ENCODE peak calls at places on chromosomes 13 and 19, in five cellular contexts. One of them, this sample, is unnamed.

GRCh38 chr13:75101997-75102720 is 379.8 kb downstream of the TBC1D4 start:
- DNase-seq in OCI-LY7: no peak
- DNase-seq in PC-3: peak; percentile 41
- DNase-seq in colonic mucosa: no peak
- DNase-seq in vagina: no peak
- DNase-seq in this sample: no peak

GRCh38 chr13:83827338-83827737 is 54.9 kb downstream of the SLITRK1 start:
- DNase-seq in OCI-LY7: no peak
- DNase-seq in colonic mucosa: no peak
- DNase-seq in PC-3: peak; percentile 15
- DNase-seq in vagina: no peak
- DNase-seq in this sample: no peak

GRCh38 chr19:13118424-13119193 is 545 bp downstream of the NACC1 start:
- DNase-seq in colonic mucosa: peak; percentile 64
- DNase-seq in vagina: no peak
- DNase-seq in OCI-LY7: peak; percentile 75
- DNase-seq in PC-3: peak; percentile 66
- DNase-seq in this sample: peak; percentile 71

GRCh38 chr19:11737964-11738745 is 591 bp downstream of the ZNF823 start:
- DNase-seq in PC-3: peak; percentile 65
- DNase-seq in colonic mucosa: peak; percentile 89
- DNase-seq in vagina: no peak
- DNase-seq in OCI-LY7: peak; percentile 57
- DNase-seq in this sample: peak; percentile 51

GRCh38 chr19:18607222-18608101 is 863 bp upstream of the CRLF1 start:
- DNase-seq in vagina: no peak
- DNase-seq in colonic mucosa: no peak
- DNase-seq in OCI-LY7: no peak
- DNase-seq in PC-3: no peak
- DNase-seq in this sample: no peak

GRCh38 chr13:60617863-60618733 is 221.1 kb downstream of the TDRD3 start:
- DNase-seq in vagina: no peak
- DNase-seq in OCI-LY7: no peak
- DNase-seq in PC-3: peak; percentile 43
- DNase-seq in colonic mucosa: no peak
- DNase-seq in this sample: no peak

GRCh38 chr19:29724102-29724641 is 9.1 kb upstream of the C19orf12 start:
- DNase-seq in OCI-LY7: no peak
- DNase-seq in colonic mucosa: no peak
- DNase-seq in PC-3: no peak
- DNase-seq in vagina: no peak
- DNase-seq in this sample: peak; percentile 31

GRCh38 chr13:97266734-97267417 is 44.7 kb downstream of the MBNL2 start:
- DNase-seq in OCI-LY7: no peak
- DNase-seq in vagina: no peak
- DNase-seq in colonic mucosa: no peak
- DNase-seq in PC-3: no peak
- DNase-seq in this sample: no peak

GRCh38 chr19:32581704-32582164 is 744 bp downstream of the PDCD5 start:
- DNase-seq in vagina: no peak
- DNase-seq in PC-3: peak; percentile 3
- DNase-seq in OCI-LY7: peak; percentile 7
- DNase-seq in colonic mucosa: peak; percentile 55
- DNase-seq in this sample: no peak

GRCh38 chr13:87123987-87124784 is 547.0 kb upstream of the SLITRK5 start:
- DNase-seq in OCI-LY7: no peak
- DNase-seq in vagina: no peak
- DNase-seq in PC-3: peak; percentile 90
- DNase-seq in colonic mucosa: no peak
- DNase-seq in this sample: no peak

DNA sequence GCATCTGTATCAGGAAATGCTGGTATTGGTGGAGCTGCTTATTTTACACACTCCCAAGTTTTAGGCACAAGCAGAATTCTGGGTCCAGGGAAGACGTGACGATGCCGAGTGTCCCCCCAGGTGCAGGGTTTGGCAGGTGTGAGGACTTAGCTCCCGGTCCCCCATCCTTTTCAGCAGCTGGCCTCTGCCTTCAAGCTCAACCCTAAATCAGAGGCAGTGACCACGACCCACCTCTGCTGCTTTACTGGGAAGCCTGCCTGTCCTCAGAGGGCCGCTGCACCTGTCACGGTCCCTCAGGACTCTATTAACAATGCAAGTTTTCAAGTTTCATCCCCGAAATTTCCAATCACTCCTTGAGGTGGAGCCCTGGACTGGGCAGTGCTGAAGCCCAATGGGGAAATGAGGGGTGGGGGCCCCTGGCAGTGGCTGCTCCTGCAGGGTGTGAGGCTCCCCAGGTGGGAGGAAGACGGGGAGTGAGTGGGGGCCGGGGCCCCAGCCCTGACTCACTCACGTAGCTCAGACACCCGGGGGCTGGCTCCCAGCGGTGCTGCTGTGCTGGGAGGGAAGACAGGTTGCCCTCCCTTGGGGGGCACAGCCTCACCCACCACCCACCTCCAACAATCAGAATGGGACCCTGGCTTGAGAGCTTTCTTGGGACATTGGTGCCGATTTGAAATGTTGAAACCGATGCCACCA is 92.6 kb upstream of the MCF2L start:
- DNase-seq in PC-3: no peak
- DNase-seq in colonic mucosa: no peak
- DNase-seq in vagina: no peak
- DNase-seq in OCI-LY7: no peak
- DNase-seq in this sample: no peak
- H3K36me3 ChIP-seq in PC-3: no peaks in the 10 kb centered on the region
- H3K36me3 ChIP-seq in colonic mucosa: no peaks in the 10 kb centered on the region
- H3K36me3 ChIP-seq in vagina: no peaks in the 10 kb centered on the region
- H3K36me3 ChIP-seq in OCI-LY7: no peaks in the 10 kb centered on the region
- H3K36me3 ChIP-seq in this sample: peaks cover 42% of the 10 kb centered on the region

GRCh38 chr19:3357362-3357730 is 9.0 kb upstream of the NFIC start:
- DNase-seq in PC-3: no peak
- DNase-seq in colonic mucosa: no peak
- DNase-seq in OCI-LY7: no peak
- DNase-seq in vagina: no peak
- DNase-seq in this sample: no peak
- H3K4me3 ChIP-seq in PC-3: no peak overlapping the region
- H3K4me3 ChIP-seq in colonic mucosa: no peak overlapping the region
- H3K4me3 ChIP-seq in OCI-LY7: no peak overlapping the region
- H3K4me3 ChIP-seq in vagina: no peak overlapping the region
- H3K4me3 ChIP-seq in this sample: no peak overlapping the region

DNA sequence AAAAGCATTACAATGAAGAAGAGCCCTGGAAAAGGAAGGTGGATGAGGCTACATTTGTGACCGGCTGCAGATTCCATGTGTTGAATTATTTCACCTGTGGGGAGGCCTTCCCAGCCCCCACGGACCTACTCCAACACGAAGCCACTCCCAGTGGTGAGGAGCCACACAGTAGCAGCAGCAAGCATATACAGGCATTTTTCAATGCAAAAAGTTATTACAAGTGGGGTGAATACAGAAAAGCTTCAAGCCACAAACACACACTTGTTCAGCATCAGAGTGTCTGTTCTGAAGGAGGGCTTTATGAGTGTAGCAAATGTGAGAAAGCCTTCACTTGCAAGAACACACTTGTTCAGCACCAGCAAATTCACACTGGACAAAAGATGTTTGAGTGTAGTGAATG is 5.0 kb downstream of the ZNF551 start:
- DNase-seq in OCI-LY7: no peak
- DNase-seq in colonic mucosa: no peak
- DNase-seq in vagina: no peak
- DNase-seq in PC-3: no peak
- DNase-seq in this sample: no peak
- H3K36me3 ChIP-seq in OCI-LY7: peaks cover 88% of the 10 kb centered on the region
- H3K36me3 ChIP-seq in colonic mucosa: peaks cover 15% of the 10 kb centered on the region
- H3K36me3 ChIP-seq in vagina: peaks cover 5% of the 10 kb centered on the region
- H3K36me3 ChIP-seq in PC-3: peaks cover 90% of the 10 kb centered on the region
- H3K36me3 ChIP-seq in this sample: peaks cover 21% of the 10 kb centered on the region

GRCh38 chr19:17225051-17225450 is 975 bp upstream of the OCEL1 start:
- DNase-seq in PC-3: no peak
- DNase-seq in OCI-LY7: no peak
- DNase-seq in vagina: no peak
- DNase-seq in colonic mucosa: no peak
- DNase-seq in this sample: no peak
- H3K4me3 ChIP-seq in PC-3: no peak overlapping the region
- H3K4me3 ChIP-seq in OCI-LY7: no peak overlapping the region
- H3K4me3 ChIP-seq in vagina: no peak overlapping the region
- H3K4me3 ChIP-seq in colonic mucosa: no peak overlapping the region
- H3K4me3 ChIP-seq in this sample: no peak overlapping the region

GRCh38 chr13:98459171-98459681 is 117.7 kb downstream of the STK24 start:
- DNase-seq in PC-3: no peak
- DNase-seq in colonic mucosa: no peak
- DNase-seq in OCI-LY7: no peak
- DNase-seq in vagina: no peak
- DNase-seq in this sample: no peak

GRCh38 chr13:98458431-98458830 is 118.5 kb downstream of the STK24 start:
- DNase-seq in OCI-LY7: no peak
- DNase-seq in colonic mucosa: no peak
- DNase-seq in PC-3: no peak
- DNase-seq in vagina: no peak
- DNase-seq in this sample: no peak

GRCh38 chr13:98454389-98454881 is 122.5 kb downstream of the STK24 start:
- DNase-seq in OCI-LY7: no peak
- DNase-seq in colonic mucosa: no peak
- DNase-seq in vagina: no peak
- DNase-seq in PC-3: peak; percentile 34
- DNase-seq in this sample: no peak

GRCh38 chr13:98456423-98456845 is 120.5 kb downstream of the STK24 start:
- DNase-seq in OCI-LY7: no peak
- DNase-seq in vagina: no peak
- DNase-seq in PC-3: no peak
- DNase-seq in colonic mucosa: no peak
- DNase-seq in this sample: no peak

GRCh38 chr13:98457053-98457452 is 119.9 kb downstream of the STK24 start:
- DNase-seq in OCI-LY7: no peak
- DNase-seq in colonic mucosa: no peak
- DNase-seq in PC-3: no peak
- DNase-seq in vagina: no peak
- DNase-seq in this sample: no peak
- H3K36me3 ChIP-seq in OCI-LY7: peaks cover 39% of the 10 kb centered on the region
- H3K36me3 ChIP-seq in colonic mucosa: peaks cover 4% of the 10 kb centered on the region
- H3K36me3 ChIP-seq in PC-3: peaks cover 11% of the 10 kb centered on the region
- H3K36me3 ChIP-seq in vagina: no peaks in the 10 kb centered on the region
- H3K36me3 ChIP-seq in this sample: peaks cover 39% of the 10 kb centered on the region